ENCODE peak calls at places on chromosomes 6 and 20, in nine cellular contexts. F, N, I, E, G, M, Y, V and W are unnamed samples.

GRCh38 chr6:73062837-73063236 is 162.5 kb downstream of the KHDC1L start:
- DNase-seq in F (no peak), N (no peak), I (no peak), E (no peak), G (no peak), M (no peak), Y (peak; percentile 35), V (peak; percentile 84), W (no peak)

GRCh38 chr6:147161974-147162495 is 42.2 kb upstream of the STXBP5 start:
- DNase-seq in F (no peak), N (no peak), I (no peak), E (no peak), G (no peak), M (no peak), Y (no peak), V (peak; percentile 71), W (no peak)

GRCh38 chr20:8094845-8095244 is 37.2 kb upstream of the PLCB1 start:
- DNase-seq in F (no peak), N (no peak), I (no peak), E (no peak), G (no peak), M (no peak), Y (peak; percentile 22), V (peak; percentile 90), W (no peak)

GRCh38 chr6:167766986-167767714 is 59.6 kb upstream of the AFDN start:
- DNase-seq in F (no peak), N (no peak), I (no peak), E (no peak), G (no peak), M (peak; percentile 53), Y (no peak), V (no peak), W (peak; percentile 71)

GRCh38 chr6:166145751-166146150 is 21.9 kb downstream of the TBXT start:
- DNase-seq in F (no peak), N (no peak), I (no peak), E (no peak), G (no peak), M (no peak), Y (no peak), V (no peak), W (no peak)

GRCh38 chr6:157656437-157657005 is 166.5 kb upstream of the SNX9 start:
- DNase-seq in F (no peak), N (no peak), I (no peak), E (no peak), G (no peak), M (peak; percentile 27), Y (no peak), V (no peak), W (no peak)

GRCh38 chr6:169862464-169863148 is 111.2 kb downstream of the ERMARD start:
- DNase-seq in F (no peak), N (no peak), I (peak; percentile 47), E (peak; percentile 6), G (no peak), M (no peak), Y (no peak), V (no peak), W (no peak)

GRCh38 chr6:102799051-102799450 is 1405.5 kb downstream of the GRIK2 start:
- DNase-seq in F (no peak), N (no peak), I (no peak), E (no peak), G (no peak), M (peak; percentile 37), Y (no peak), V (no peak), W (no peak)

GRCh38 chr6:107956586-107957164 is 1.3 kb downstream of the SEC63 start:
- DNase-seq in F (no peak), N (no peak), I (no peak), E (no peak), G (no peak), M (no peak), Y (no peak), V (peak; percentile 62), W (no peak)

DNA sequence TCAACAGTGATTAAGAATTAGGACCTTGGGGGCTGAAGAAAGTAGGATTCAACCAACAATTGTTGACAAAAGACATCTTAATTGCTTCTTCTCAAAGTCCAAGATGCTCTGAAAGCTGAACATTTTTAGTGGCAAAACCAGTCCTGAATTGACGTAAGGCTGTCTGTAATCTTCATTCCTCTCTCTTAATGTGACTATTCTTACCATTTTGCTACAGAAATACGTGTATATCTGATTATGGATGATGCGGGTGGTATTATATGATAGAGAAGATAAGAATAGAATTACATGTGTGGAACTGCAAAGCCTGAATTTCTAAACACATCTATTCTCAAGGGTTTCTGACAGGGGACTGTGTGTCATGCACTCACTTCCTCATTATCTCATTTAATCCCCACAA is 130.3 kb upstream of the SASH1 start:
- DNase-seq in F (no peak), N (no peak), I (no peak), E (no peak), G (no peak), M (no peak), Y (no peak), V (no peak), W (no peak)
- H3K4me3 ChIP-seq in F (no peak overlapping the region), N (no peak overlapping the region), I (no peak overlapping the region), E (no peak overlapping the region), G (no peak overlapping the region), M (no peak overlapping the region), Y (no peak overlapping the region), V (no peak overlapping the region), W (no peak overlapping the region)

DNA sequence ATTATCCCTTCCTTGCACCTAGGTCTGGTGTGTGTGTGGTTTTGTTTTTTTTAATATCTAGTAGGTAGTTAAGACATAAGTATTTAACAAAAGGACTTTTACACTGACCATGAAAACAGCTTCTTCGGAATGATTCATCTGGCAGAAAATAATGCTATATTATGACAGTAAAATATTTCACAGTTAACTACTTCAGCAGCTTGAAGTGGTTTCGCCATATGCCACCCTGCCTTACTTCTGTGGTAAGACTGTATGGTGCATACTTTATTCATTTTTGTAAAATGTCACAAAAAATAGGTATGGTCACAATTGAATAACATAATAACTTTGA is 868 bp upstream of the PTPRK start:
- DNase-seq in F (no peak), N (no peak), I (no peak), E (no peak), G (no peak), M (no peak), Y (no peak), V (no peak), W (no peak)
- H3K4me3 ChIP-seq in F (no peak overlapping the region), N (peak overlapping the region; percentile 95), I (peak overlapping the region; percentile 75), E (peak overlapping the region; percentile 90), G (peak overlapping the region; percentile 64), M (peak overlapping the region; percentile 77), Y (peak overlapping the region; percentile 88), V (peak overlapping the region; percentile 81), W (peak overlapping the region; percentile 85)

GRCh38 chr6:43052225-43052841 is 1.3 kb downstream of the CUL7 start:
- DNase-seq in F (no peak), N (no peak), I (peak; percentile 60), E (no peak), G (no peak), M (no peak), Y (no peak), V (no peak), W (no peak)
- H3K4me3 ChIP-seq in F (no peak overlapping the region), N (no peak overlapping the region), I (no peak overlapping the region), E (no peak overlapping the region), G (peak overlapping the region; percentile 75), M (peak overlapping the region; percentile 84), Y (peak overlapping the region; percentile 74), V (peak overlapping the region; percentile 87), W (peak overlapping the region; percentile 63)

DNA sequence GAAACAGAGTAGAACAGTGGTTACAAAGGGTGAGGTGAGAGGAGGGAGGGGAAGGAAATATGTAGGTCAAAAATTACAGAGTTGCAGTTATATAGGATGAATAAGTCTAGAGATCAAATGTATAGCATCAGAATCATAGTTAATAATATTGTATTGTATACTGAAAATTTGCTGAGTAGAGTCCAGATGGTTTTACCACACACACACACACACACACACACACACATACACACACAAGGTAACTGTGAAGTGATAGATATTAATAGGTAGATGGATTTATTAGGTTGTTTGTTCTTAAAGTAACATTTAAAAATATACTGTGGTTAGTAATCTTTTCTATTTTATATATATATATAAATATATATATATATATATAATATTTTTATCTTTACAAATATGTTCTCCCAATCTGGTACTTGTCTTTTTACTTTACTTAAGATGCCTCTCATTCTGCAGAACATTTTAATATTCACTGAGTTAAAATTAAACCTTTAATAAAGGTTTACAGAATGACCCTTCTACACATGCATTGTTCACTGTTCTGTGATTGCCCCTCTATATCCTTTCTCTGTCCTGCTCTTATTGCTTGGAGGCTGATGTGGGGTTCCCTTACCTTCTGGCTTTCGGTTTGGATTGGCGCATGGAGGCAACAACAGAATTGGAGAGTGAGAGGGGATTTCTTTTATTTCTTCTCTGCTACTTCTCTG is 408 bp downstream of the PTCHD4 start:
- DNase-seq in F (no peak), N (no peak), I (no peak), E (no peak), G (no peak), M (no peak), Y (no peak), V (peak; percentile 7), W (no peak)
- H3K4me3 ChIP-seq in F (no peak overlapping the region), N (peak overlapping the region; percentile 63), I (peak overlapping the region; percentile 1), E (peak overlapping the region; percentile 11), G (peak overlapping the region; percentile 73), M (peak overlapping the region; percentile 43), Y (peak overlapping the region; percentile 52), V (peak overlapping the region; percentile 53), W (no peak overlapping the region)

GRCh38 chr20:44210422-44211176 is at the start of gene OSER1:
- DNase-seq in F (peak; percentile 98), N (peak; percentile 96), I (peak; percentile 99), E (peak; percentile 97), G (peak; percentile 98), M (peak; percentile 98), Y (peak; percentile 93), V (peak; percentile 96), W (peak; percentile 99)
- H3K4me3 ChIP-seq in F (peak within 1 kb of the TSS; percentile 97), N (peak within 1 kb of the TSS; percentile 96), I (peak within 1 kb of the TSS; percentile 70), E (peak within 1 kb of the TSS; percentile 98), G (peak within 1 kb of the TSS; percentile 80), M (peak within 1 kb of the TSS; percentile 77), Y (peak within 1 kb of the TSS; percentile 98), V (peak within 1 kb of the TSS; percentile 89), W (peak within 1 kb of the TSS; percentile 76)

GRCh38 chr20:9919271-9920014 is 80.6 kb upstream of the PAK5 start:
- DNase-seq in F (no peak), N (no peak), I (no peak), E (no peak), G (no peak), M (no peak), Y (no peak), V (no peak), W (no peak)
- H3K4me3 ChIP-seq in F (no peak overlapping the region), N (no peak overlapping the region), I (no peak overlapping the region), E (no peak overlapping the region), G (no peak overlapping the region), M (no peak overlapping the region), Y (no peak overlapping the region), V (no peak overlapping the region), W (no peak overlapping the region)

GRCh38 chr6:27359231-27359630 is 29.3 kb upstream of the ZNF391 start:
- DNase-seq in F (no peak), N (no peak), I (no peak), E (no peak), G (no peak), M (no peak), Y (no peak), V (no peak), W (no peak)

GRCh38 chr6:27352850-27353249 is 35.7 kb upstream of the ZNF391 start:
- DNase-seq in F (no peak), N (no peak), I (no peak), E (no peak), G (no peak), M (no peak), Y (no peak), V (no peak), W (no peak)

DNA sequence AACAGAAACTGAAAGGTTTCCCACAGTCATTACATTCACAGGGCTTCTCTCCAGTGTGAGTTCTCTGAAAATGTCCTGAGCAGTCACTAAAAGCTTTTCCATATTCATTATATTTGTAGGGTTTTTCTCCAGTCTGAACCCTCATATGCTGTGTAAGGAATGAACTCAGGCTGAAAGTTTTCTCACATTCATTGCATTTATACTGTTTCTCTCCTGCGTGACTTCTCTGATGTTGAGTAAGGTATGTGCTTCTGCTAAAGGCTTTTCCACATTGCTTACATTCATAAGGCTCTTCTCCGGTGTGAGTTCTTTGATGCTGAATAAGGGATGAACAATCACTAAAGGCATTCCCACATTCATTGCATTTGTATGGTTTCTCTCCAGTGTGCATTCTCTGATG is 29.8 kb upstream of the ZNF391 start:
- DNase-seq in F (no peak), N (no peak), I (no peak), E (no peak), G (no peak), M (no peak), Y (no peak), V (no peak), W (no peak)
- H3K4me3 ChIP-seq in F (no peak overlapping the region), N (no peak overlapping the region), I (no peak overlapping the region), E (no peak overlapping the region), G (no peak overlapping the region), M (no peak overlapping the region), Y (no peak overlapping the region), V (no peak overlapping the region), W (no peak overlapping the region)